ENCODE peak calls at places on chromosomes 16 and 17, in eight cellular contexts. B is activated CD8-positive, alpha-beta memory T cell treated with anti-CD3 and anti-CD28 coated beads, Interleukin-2, amount 50 U/mL, for 4 hours; T is Right ventricle myocardium superior; C is right cardiac atrium; F is small intestine; O is activated T-cell treated with anti-CD3 and anti-CD28 coated beads for 24 hours; V is NCI-H2081 treated with DMSO at 0.1 percent for 48 hours; M is NCI-H1417 treated with DMSO at 0.1 percent for 48 hours. P is an unnamed sample.

GRCh38 chr16:68388124-68388523 is 60.2 kb downstream of the SMPD3 start:
- DNase-seq in B (no peak), T (no peak), C (no peak), F (peak), O (no peak), V (no peak), M (no peak), P (no peak)

GRCh38 chr16:1078579-1079021 is 6.1 kb downstream of the SSTR5 start:
- DNase-seq in B (no peak), T (no peak), C (no peak), F (peak), O (no peak), V (peak), M (peak), P (no peak)

GRCh38 chr17:73318861-73319260 is 7.1 kb upstream of the CDC42EP4 start:
- DNase-seq in B (no peak), T (no peak), C (no peak), F (no peak), O (no peak), V (no peak), M (no peak), P (peak)

GRCh38 chr17:28473542-28473941 is at the start of gene SLC13A2:
- DNase-seq in B (no peak), T (no peak), C (no peak), F (peak), O (no peak), V (no peak), M (no peak), P (no peak)

GRCh38 chr16:7289299-7289698 is 43.3 kb upstream of the RBFOX1 start:
- DNase-seq in B (no peak), T (no peak), C (no peak), F (no peak), O (no peak), V (no peak), M (no peak), P (no peak)

GRCh38 chr16:27746076-27746855 is 196.3 kb downstream of the KATNIP start:
- DNase-seq in B (no peak), T (no peak), C (no peak), F (no peak), O (no peak), V (no peak), M (no peak), P (no peak)

GRCh38 chr16:86880316-86881117 is 302.2 kb downstream of the FOXL1 start:
- DNase-seq in B (no peak), T (no peak), C (no peak), F (no peak), O (no peak), V (no peak), M (no peak), P (no peak)

GRCh38 chr17:17567631-17568030 is 23.9 kb downstream of the PEMT start:
- DNase-seq in B (no peak), T (peak), C (peak), F (no peak), O (no peak), V (no peak), M (no peak), P (no peak)

GRCh38 chr17:69473801-69474170 is 59.3 kb downstream of the MAP2K6 start:
- DNase-seq in B (no peak), T (no peak), C (no peak), F (no peak), O (no peak), V (no peak), M (no peak), P (no peak)

GRCh38 chr17:10278218-10278617 is 79.8 kb upstream of the GAS7 start:
- DNase-seq in B (no peak), T (peak), C (no peak), F (no peak), O (no peak), V (no peak), M (no peak), P (no peak)

GRCh38 chr17:14732211-14732610 is 431.3 kb downstream of the HS3ST3B1 start:
- DNase-seq in B (no peak), T (no peak), C (no peak), F (no peak), O (no peak), V (no peak), M (no peak), P (no peak)

GRCh38 chr17:27888945-27889344 is 4.2 kb downstream of the LYRM9 start:
- DNase-seq in B (no peak), T (no peak), C (no peak), F (no peak), O (no peak), V (no peak), M (no peak), P (no peak)

GRCh38 chr16:27449434-27450188 is 47.6 kb downstream of the IL21R start:
- DNase-seq in B (peak), T (peak), C (no peak), F (peak), O (peak), V (no peak), M (no peak), P (no peak)

GRCh38 chr16:10968509-10968908 is 24.1 kb downstream of the CLEC16A start:
- DNase-seq in B (no peak), T (no peak), C (no peak), F (no peak), O (no peak), V (no peak), M (no peak), P (no peak)

GRCh38 chr16:9395958-9396359 is 304.5 kb downstream of the HAPSTR1 start:
- DNase-seq in B (no peak), T (no peak), C (no peak), F (no peak), O (no peak), V (no peak), M (no peak), P (no peak)

GRCh38 chr17:18946536-18946935 is 5.4 kb upstream of the SLC5A10 start:
- DNase-seq in B (no peak), T (no peak), C (no peak), F (no peak), O (no peak), V (no peak), M (no peak), P (no peak)

GRCh38 chr17:44972953-44973352 is 4.8 kb upstream of the C1QL1 start:
- DNase-seq in B (no peak), T (no peak), C (no peak), F (no peak), O (no peak), V (no peak), M (no peak), P (no peak)

GRCh38 chr16:74099530-74099929 is 197.1 kb upstream of the PSMD7 start:
- DNase-seq in B (no peak), T (no peak), C (no peak), F (no peak), O (no peak), V (no peak), M (no peak), P (no peak)

GRCh38 chr17:41199421-41200098 is 9.9 kb downstream of the KRTAP9-1 start:
- DNase-seq in B (no peak), T (no peak), C (no peak), F (no peak), O (no peak), V (no peak), M (no peak), P (no peak)